ENCODE peak calls at places on chromosomes 13 and 19, in six cellular contexts. D is AG04450, B is Calu3, C is LNCaP clone FGC, Y is WTC11, U is B cell. O is an unnamed sample.

GRCh38 chr13:53631511-53631910 is 602.9 kb downstream of the OLFM4 start:
- DNase-seq in B (no peak), U (no peak), D (no peak), Y (no peak), C (no peak), O (no peak)

GRCh38 chr19:39411832-39412099 is 703 bp upstream of the PLEKHG2 start:
- DNase-seq in Y (peak), U (peak), B (peak), D (peak), C (peak), O (peak)

GRCh38 chr19:17243854-17244617 is 1.7 kb downstream of the NR2F6 start:
- DNase-seq in D (no peak), B (peak), Y (peak), C (no peak), U (no peak), O (peak)

GRCh38 chr13:49304763-49305695 is 57.3 kb downstream of the CDADC1 start:
- DNase-seq in Y (no peak), D (no peak), B (no peak), U (no peak), C (no peak), O (no peak)

GRCh38 chr13:87671824-87672603 is 843 bp downstream of the SLITRK5 start:
- DNase-seq in Y (peak), C (no peak), U (peak), B (no peak), D (no peak), O (no peak)

GRCh38 chr13:58919551-58919950 is 1244.2 kb downstream of the DIAPH3 start:
- DNase-seq in D (no peak), B (no peak), Y (no peak), U (no peak), C (no peak), O (no peak)

GRCh38 chr19:18346091-18346490 is 5.7 kb downstream of the PGPEP1 start:
- DNase-seq in C (no peak), B (no peak), U (no peak), Y (peak), D (no peak), O (no peak)

GRCh38 chr13:111372651-111373425 is 52.4 kb downstream of the TEX29 start:
- DNase-seq in B (no peak), C (no peak), Y (no peak), D (no peak), U (no peak), O (no peak)

GRCh38 chr13:33994198-33994597 is 176.2 kb downstream of the RFC3 start:
- DNase-seq in U (no peak), C (no peak), Y (no peak), D (no peak), B (no peak), O (no peak)

GRCh38 chr13:108561152-108561551 is 68.3 kb upstream of the MYO16 start:
- DNase-seq in D (no peak), C (peak), U (no peak), B (no peak), Y (no peak), O (no peak)

GRCh38 chr13:80740076-80740475 is 399.1 kb upstream of the SPRY2 start:
- DNase-seq in U (no peak), C (no peak), Y (no peak), D (no peak), B (no peak), O (no peak)

GRCh38 chr13:51721485-51721884 is 82.5 kb downstream of the DHRS12 start:
- DNase-seq in D (no peak), Y (no peak), C (no peak), U (no peak), B (no peak), O (no peak)

GRCh38 chr13:76473552-76474134 is 412.6 kb downstream of the KCTD12 start:
- DNase-seq in U (peak), B (peak), Y (peak), D (peak), C (peak), O (peak)

GRCh38 chr19:50300814-50301606 is 28.2 kb downstream of the KCNC3 start:
- DNase-seq in C (peak), D (peak), Y (no peak), B (peak), U (no peak), O (peak)

GRCh38 chr13:45850020-45850613 is 1.4 kb downstream of the SIAH3 start:
- DNase-seq in U (no peak), B (no peak), D (no peak), C (no peak), Y (peak), O (no peak)

GRCh38 chr19:39263912-39264305 is 4.3 kb upstream of the IFNL2 start:
- DNase-seq in U (no peak), Y (peak), B (no peak), D (no peak), C (no peak), O (no peak)

GRCh38 chr13:28429685-28430290 is 65.1 kb downstream of the FLT1 start:
- DNase-seq in U (peak), B (no peak), C (no peak), D (no peak), Y (peak), O (peak)

GRCh38 chr19:43560687-43561086 is 14.6 kb downstream of the XRCC1 start:
- DNase-seq in B (peak), D (no peak), C (no peak), U (no peak), Y (peak), O (peak)

GRCh38 chr19:48351341-48351752 is 12.4 kb downstream of the TMEM143 start:
- DNase-seq in B (peak), C (no peak), Y (peak), D (no peak), U (peak), O (peak)

GRCh38 chr19:18762125-18763023 is 28.7 kb downstream of the COMP start:
- DNase-seq in Y (peak), D (no peak), B (peak), U (no peak), C (peak), O (peak)

DNA sequence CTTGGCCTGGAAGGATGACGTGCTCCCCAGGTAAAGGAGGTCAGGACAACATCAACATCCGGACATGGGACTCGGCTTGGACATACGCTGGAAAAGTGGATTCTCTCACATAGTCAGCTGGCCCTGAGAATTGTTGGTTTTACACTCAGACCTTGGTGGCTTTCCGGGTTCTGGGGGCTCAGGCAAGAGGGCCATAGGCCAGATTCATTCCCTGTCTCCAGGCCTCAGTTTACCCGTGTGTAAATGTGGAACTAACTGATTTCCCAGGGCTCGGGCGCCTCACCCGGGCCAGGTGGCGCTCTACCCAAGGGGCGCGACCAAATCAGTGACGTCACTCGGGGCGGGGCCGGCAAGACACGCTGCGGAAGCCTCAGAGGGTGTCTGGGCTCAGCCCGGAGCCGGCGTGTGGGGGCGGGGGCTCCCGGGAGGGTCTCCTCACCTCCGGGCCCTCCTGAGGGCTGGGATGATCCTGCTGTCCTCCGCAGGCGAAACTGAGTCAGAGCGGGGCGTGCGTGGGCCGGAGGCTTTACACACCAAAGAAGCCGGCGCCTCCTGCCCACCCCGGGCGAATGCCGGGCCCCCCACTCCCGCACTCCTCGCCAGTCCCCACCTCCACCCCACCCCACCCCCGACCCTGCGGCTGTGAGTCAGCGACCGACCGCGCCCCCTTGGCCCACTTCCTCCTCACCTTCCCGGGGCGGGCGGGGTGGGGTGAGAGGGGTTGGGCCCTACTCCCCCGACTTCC is 861 bp upstream of the VASP start:
- DNase-seq in C (no peak), B (peak), Y (peak), D (peak), U (peak), O (peak)
- TF ChIP-seq CTCF in C (peak), B (no peak), Y (no peak), D (peak), U (peak), O (peak)

GRCh38 chr13:26254583-26255102 is 714 bp downstream of the CDK8 start:
- DNase-seq in U (peak), Y (peak), B (peak), D (no peak), C (peak), O (peak)
- TF ChIP-seq CTCF in U (no peak), Y (no peak), B (no peak), D (no peak), C (no peak), O (no peak)

GRCh38 chr19:53659292-53659691 is 27.5 kb downstream of the DPRX start:
- DNase-seq in U (no peak), C (peak), Y (peak), D (no peak), B (no peak), O (peak)
- TF ChIP-seq CTCF in U (no peak), C (peak), Y (peak), D (no peak), B (no peak), O (peak)

GRCh38 chr19:11887618-11888531 is at the start of gene ZNF69:
- DNase-seq in C (no peak), D (no peak), U (peak), B (peak), Y (peak), O (peak)
- TF ChIP-seq CTCF in C (no peak), D (peak), U (no peak), B (no peak), Y (no peak), O (peak)

DNA sequence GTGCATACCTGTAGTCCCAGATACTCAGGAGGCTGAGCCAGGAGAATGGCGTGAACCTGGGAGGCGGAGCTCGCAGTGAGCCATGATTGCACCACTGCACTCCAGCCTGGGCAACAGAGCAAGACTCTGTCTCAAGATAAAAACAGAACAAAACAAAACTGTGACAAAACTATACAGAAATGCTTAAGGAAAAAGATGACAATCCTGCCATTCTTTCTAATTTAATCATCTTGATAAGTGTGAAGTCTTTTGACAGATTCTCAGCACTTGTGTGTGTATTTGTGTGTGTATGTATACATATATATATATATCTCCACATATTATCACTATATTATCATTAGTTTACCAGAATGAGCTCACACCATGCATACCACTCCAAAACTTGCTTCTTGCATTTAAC is 12.3 kb downstream of the HTR2A start:
- DNase-seq in D (no peak), C (no peak), Y (no peak), U (no peak), B (no peak), O (no peak)
- TF ChIP-seq CTCF in D (no peak), C (no peak), Y (no peak), U (no peak), B (no peak), O (no peak)

GRCh38 chr19:51809787-51810186 is 14.8 kb downstream of the FPR3 start:
- DNase-seq in C (no peak), U (no peak), B (peak), D (no peak), Y (no peak), O (peak)

GRCh38 chr19:51811344-51811743 is 16.4 kb downstream of the FPR3 start:
- DNase-seq in C (no peak), U (no peak), Y (no peak), B (no peak), D (no peak), O (no peak)

GRCh38 chr19:51807925-51808324 is 13.0 kb downstream of the FPR3 start:
- DNase-seq in U (no peak), B (no peak), Y (no peak), D (no peak), C (no peak), O (no peak)

GRCh38 chr19:51808333-51808986 is 13.5 kb downstream of the FPR3 start:
- DNase-seq in D (no peak), Y (no peak), B (no peak), C (peak), U (no peak), O (peak)

GRCh38 chr19:51810228-51810627 is 15.3 kb downstream of the FPR3 start:
- DNase-seq in B (peak), C (peak), Y (no peak), U (no peak), D (no peak), O (peak)
- TF ChIP-seq CTCF in B (no peak), C (peak), Y (no peak), U (no peak), D (no peak), O (no peak)

DNA sequence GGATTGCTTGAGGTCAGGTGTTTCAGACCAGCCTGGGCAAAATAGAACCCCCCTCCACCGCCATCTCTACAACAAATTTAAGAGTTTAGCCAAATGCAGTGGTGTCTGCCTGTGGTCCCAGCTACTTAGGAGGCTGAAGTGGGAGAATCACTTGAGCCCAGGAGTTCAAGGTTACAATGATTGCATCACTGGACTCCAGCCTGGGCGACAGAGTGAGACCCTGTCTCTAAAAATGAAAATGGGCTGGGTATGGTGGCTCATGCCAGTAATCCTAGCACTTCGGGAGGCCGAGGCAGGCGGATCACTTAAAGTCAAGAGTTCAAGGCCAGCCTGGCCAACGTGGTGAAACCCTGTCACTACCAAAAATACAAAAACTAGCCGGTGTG is 9.7 kb downstream of the CNN1 start:
- DNase-seq in B (no peak), Y (no peak), C (no peak), D (no peak), U (no peak), O (no peak)
- TF ChIP-seq CTCF in B (no peak), Y (no peak), C (no peak), D (no peak), U (no peak), O (no peak)

GRCh38 chr13:65292488-65292901 is 1937.6 kb downstream of the PCDH9 start:
- DNase-seq in U (no peak), B (no peak), D (peak), Y (no peak), C (no peak), O (peak)
- TF ChIP-seq CTCF in U (no peak), B (no peak), D (peak), Y (no peak), C (no peak), O (no peak)

DNA sequence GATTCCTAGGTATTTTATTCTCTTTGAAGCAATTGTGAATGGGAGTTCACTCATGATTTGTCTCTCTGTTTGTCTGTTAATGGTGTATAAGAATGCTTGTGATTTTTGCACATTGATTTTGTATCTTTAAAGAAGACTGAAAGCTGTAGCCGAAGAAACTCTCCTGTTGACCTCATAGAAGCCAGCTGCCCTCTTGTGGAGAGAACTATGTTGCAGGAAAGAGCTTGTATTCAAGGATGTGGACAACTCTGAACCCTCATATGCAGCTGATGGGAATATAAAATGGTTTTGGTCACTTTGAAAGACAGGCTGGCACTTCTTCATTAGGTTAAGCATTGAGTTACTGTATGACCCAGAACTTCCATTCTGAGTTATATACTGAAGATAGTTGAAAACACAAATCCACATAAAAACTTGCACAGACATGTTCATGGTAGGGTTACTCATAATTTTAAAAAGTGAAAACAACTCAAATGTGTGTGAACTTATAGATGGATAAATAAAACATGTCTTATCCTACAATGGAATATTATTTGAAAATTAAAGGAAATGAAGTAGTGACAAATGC is 65.8 kb upstream of the SLITRK6 start:
- DNase-seq in Y (peak), D (peak), C (no peak), B (peak), U (no peak), O (no peak)
- TF ChIP-seq CTCF in Y (peak), D (peak), C (peak), B (no peak), U (no peak), O (peak)

O was measured in cardiac fibroblast.